ENCODE peak calls at places on chromosomes 5 and 9, in eight cellular contexts. One of them, this sample, is unnamed.

GRCh38 chr9:127874301-127875216 is 2.9 kb downstream of the AK1 start:
- DNase-seq in C1 segment of cervical spinal cord: no peak
- DNase-seq in AG10803: no peak
- DNase-seq in non-pigmented ciliary epithelial cell: no peak
- DNase-seq in fibroblast of gingiva: no peak
- DNase-seq in KBM-7: no peak
- DNase-seq in G401: no peak
- DNase-seq in fibroblast of villous mesenchyme: no peak
- DNase-seq in this sample: peak

GRCh38 chr9:138066049-138066448 is 188.5 kb downstream of the CACNA1B start:
- DNase-seq in C1 segment of cervical spinal cord: no peak
- DNase-seq in AG10803: no peak
- DNase-seq in non-pigmented ciliary epithelial cell: no peak
- DNase-seq in fibroblast of gingiva: no peak
- DNase-seq in KBM-7: no peak
- DNase-seq in G401: no peak
- DNase-seq in fibroblast of villous mesenchyme: no peak
- DNase-seq in this sample: no peak

GRCh38 chr9:98328141-98328540 is 72.7 kb upstream of the TBC1D2 start:
- DNase-seq in C1 segment of cervical spinal cord: no peak
- DNase-seq in AG10803: no peak
- DNase-seq in non-pigmented ciliary epithelial cell: no peak
- DNase-seq in fibroblast of gingiva: no peak
- DNase-seq in KBM-7: no peak
- DNase-seq in G401: no peak
- DNase-seq in fibroblast of villous mesenchyme: no peak
- DNase-seq in this sample: no peak

GRCh38 chr5:40799248-40799647 is 1.1 kb upstream of the PRKAA1 start:
- DNase-seq in C1 segment of cervical spinal cord: no peak
- DNase-seq in AG10803: peak
- DNase-seq in non-pigmented ciliary epithelial cell: no peak
- DNase-seq in fibroblast of gingiva: peak
- DNase-seq in KBM-7: no peak
- DNase-seq in G401: no peak
- DNase-seq in fibroblast of villous mesenchyme: no peak
- DNase-seq in this sample: no peak

GRCh38 chr5:74629326-74629725 is 11.2 kb downstream of the ENC1 start:
- DNase-seq in C1 segment of cervical spinal cord: no peak
- DNase-seq in AG10803: no peak
- DNase-seq in non-pigmented ciliary epithelial cell: no peak
- DNase-seq in fibroblast of gingiva: no peak
- DNase-seq in KBM-7: no peak
- DNase-seq in G401: no peak
- DNase-seq in fibroblast of villous mesenchyme: no peak
- DNase-seq in this sample: no peak

GRCh38 chr9:14203366-14204056 is 110.4 kb downstream of the NFIB start:
- DNase-seq in C1 segment of cervical spinal cord: no peak
- DNase-seq in AG10803: no peak
- DNase-seq in non-pigmented ciliary epithelial cell: no peak
- DNase-seq in fibroblast of gingiva: peak
- DNase-seq in KBM-7: no peak
- DNase-seq in G401: peak
- DNase-seq in fibroblast of villous mesenchyme: peak
- DNase-seq in this sample: peak

GRCh38 chr5:110371011-110371724 is 355.3 kb downstream of the TMEM232 start:
- DNase-seq in C1 segment of cervical spinal cord: no peak
- DNase-seq in AG10803: no peak
- DNase-seq in non-pigmented ciliary epithelial cell: no peak
- DNase-seq in fibroblast of gingiva: no peak
- DNase-seq in KBM-7: no peak
- DNase-seq in G401: no peak
- DNase-seq in fibroblast of villous mesenchyme: no peak
- DNase-seq in this sample: no peak

GRCh38 chr5:123371575-123372179 is 51.5 kb downstream of the CEP120 start:
- DNase-seq in C1 segment of cervical spinal cord: no peak
- DNase-seq in AG10803: peak
- DNase-seq in non-pigmented ciliary epithelial cell: no peak
- DNase-seq in fibroblast of gingiva: no peak
- DNase-seq in KBM-7: peak
- DNase-seq in G401: peak
- DNase-seq in fibroblast of villous mesenchyme: peak
- DNase-seq in this sample: no peak

GRCh38 chr9:122179054-122179689 is 19.5 kb downstream of the MORN5 start:
- DNase-seq in C1 segment of cervical spinal cord: no peak
- DNase-seq in AG10803: no peak
- DNase-seq in non-pigmented ciliary epithelial cell: no peak
- DNase-seq in fibroblast of gingiva: no peak
- DNase-seq in KBM-7: no peak
- DNase-seq in G401: no peak
- DNase-seq in fibroblast of villous mesenchyme: no peak
- DNase-seq in this sample: no peak

GRCh38 chr9:114503522-114504340 is 1.5 kb downstream of the WHRN start:
- DNase-seq in C1 segment of cervical spinal cord: no peak
- DNase-seq in AG10803: no peak
- DNase-seq in non-pigmented ciliary epithelial cell: no peak
- DNase-seq in fibroblast of gingiva: no peak
- DNase-seq in KBM-7: no peak
- DNase-seq in G401: no peak
- DNase-seq in fibroblast of villous mesenchyme: no peak
- DNase-seq in this sample: peak

GRCh38 chr9:967436-967835 is 9.0 kb upstream of the DMRT3 start:
- DNase-seq in C1 segment of cervical spinal cord: no peak
- DNase-seq in AG10803: no peak
- DNase-seq in non-pigmented ciliary epithelial cell: no peak
- DNase-seq in fibroblast of gingiva: no peak
- DNase-seq in KBM-7: no peak
- DNase-seq in G401: no peak
- DNase-seq in fibroblast of villous mesenchyme: no peak
- DNase-seq in this sample: no peak

GRCh38 chr9:93072383-93072795 is 13.9 kb downstream of the SUSD3 start:
- DNase-seq in C1 segment of cervical spinal cord: no peak
- DNase-seq in AG10803: peak
- DNase-seq in non-pigmented ciliary epithelial cell: no peak
- DNase-seq in fibroblast of gingiva: peak
- DNase-seq in KBM-7: no peak
- DNase-seq in G401: no peak
- DNase-seq in fibroblast of villous mesenchyme: peak
- DNase-seq in this sample: no peak

GRCh38 chr5:98709681-98710080 is 63.8 kb upstream of the RGMB start:
- DNase-seq in C1 segment of cervical spinal cord: no peak
- DNase-seq in AG10803: no peak
- DNase-seq in non-pigmented ciliary epithelial cell: no peak
- DNase-seq in fibroblast of gingiva: no peak
- DNase-seq in KBM-7: no peak
- DNase-seq in G401: no peak
- DNase-seq in fibroblast of villous mesenchyme: no peak
- DNase-seq in this sample: no peak

GRCh38 chr5:133285583-133286021 is 233.8 kb downstream of the HSPA4 start:
- DNase-seq in C1 segment of cervical spinal cord: no peak
- DNase-seq in AG10803: peak
- DNase-seq in non-pigmented ciliary epithelial cell: no peak
- DNase-seq in fibroblast of gingiva: no peak
- DNase-seq in KBM-7: no peak
- DNase-seq in G401: no peak
- DNase-seq in fibroblast of villous mesenchyme: peak
- DNase-seq in this sample: no peak

GRCh38 chr5:120106912-120107525 is 357.1 kb upstream of the PRR16 start:
- DNase-seq in C1 segment of cervical spinal cord: no peak
- DNase-seq in AG10803: no peak
- DNase-seq in non-pigmented ciliary epithelial cell: no peak
- DNase-seq in fibroblast of gingiva: no peak
- DNase-seq in KBM-7: no peak
- DNase-seq in G401: no peak
- DNase-seq in fibroblast of villous mesenchyme: no peak
- DNase-seq in this sample: no peak

GRCh38 chr9:98341157-98342102 is 86.0 kb upstream of the TBC1D2 start:
- DNase-seq in C1 segment of cervical spinal cord: no peak
- DNase-seq in AG10803: no peak
- DNase-seq in non-pigmented ciliary epithelial cell: no peak
- DNase-seq in fibroblast of gingiva: no peak
- DNase-seq in KBM-7: no peak
- DNase-seq in G401: peak
- DNase-seq in fibroblast of villous mesenchyme: no peak
- DNase-seq in this sample: no peak

GRCh38 chr5:82384025-82384750 is 106.0 kb upstream of the RPS23 start:
- DNase-seq in C1 segment of cervical spinal cord: no peak
- DNase-seq in AG10803: peak
- DNase-seq in non-pigmented ciliary epithelial cell: no peak
- DNase-seq in fibroblast of gingiva: no peak
- DNase-seq in KBM-7: no peak
- DNase-seq in G401: no peak
- DNase-seq in fibroblast of villous mesenchyme: peak
- DNase-seq in this sample: no peak

GRCh38 chr5:179762781-179763176 is 30.2 kb downstream of the MAML1 start:
- DNase-seq in C1 segment of cervical spinal cord: no peak
- DNase-seq in AG10803: no peak
- DNase-seq in non-pigmented ciliary epithelial cell: no peak
- DNase-seq in fibroblast of gingiva: peak
- DNase-seq in KBM-7: no peak
- DNase-seq in G401: no peak
- DNase-seq in fibroblast of villous mesenchyme: peak
- DNase-seq in this sample: no peak

GRCh38 chr5:96528816-96529474 is 95.9 kb upstream of the PCSK1 start:
- DNase-seq in C1 segment of cervical spinal cord: no peak
- DNase-seq in AG10803: no peak
- DNase-seq in non-pigmented ciliary epithelial cell: no peak
- DNase-seq in fibroblast of gingiva: no peak
- DNase-seq in KBM-7: no peak
- DNase-seq in G401: no peak
- DNase-seq in fibroblast of villous mesenchyme: no peak
- DNase-seq in this sample: no peak

This sample was measured in hypothalamus.